ENCODE peak calls at places on chromosomes 3 and 15, in nine cellular contexts. Y is tibial artery, M is adipocyte, S is sigmoid colon, O is heart right ventricle, F is aorta, Z is GM23248, X is fibroblast of lung, I is body of pancreas. U is an unnamed sample.

GRCh38 chr3:98601180-98601579 is 7.8 kb upstream of the CPOX start:
- DNase-seq in Y (no peak), M (no peak), S (no peak), O (no peak), F (no peak), Z (no peak), X (no peak), I (no peak), U (no peak)

GRCh38 chr15:65916664-65917406 is 47.5 kb downstream of the RAB11A start:
- DNase-seq in Y (peak; percentile 31), M (peak; percentile 83), S (no peak), O (peak; percentile 41), F (peak; percentile 83), Z (peak; percentile 87), X (peak; percentile 59), I (peak; percentile 69), U (no peak)

GRCh38 chr3:182058488-182058887 is 346.8 kb downstream of the SOX2 start:
- DNase-seq in Y (no peak), M (no peak), S (no peak), O (no peak), F (no peak), Z (no peak), X (no peak), I (no peak), U (no peak)

GRCh38 chr3:181570472-181570871 is 141.3 kb upstream of the SOX2 start:
- DNase-seq in Y (no peak), M (no peak), S (no peak), O (no peak), F (no peak), Z (no peak), X (no peak), I (no peak), U (no peak)

GRCh38 chr3:43685921-43686320 is 4.8 kb upstream of the ABHD5 start:
- DNase-seq in Y (no peak), M (no peak), S (no peak), O (no peak), F (no peak), Z (no peak), X (no peak), I (no peak), U (no peak)

GRCh38 chr15:32981536-32981935 is 213.0 kb downstream of the FMN1 start:
- DNase-seq in Y (no peak), M (peak; percentile 23), S (no peak), O (no peak), F (no peak), Z (peak; percentile 66), X (no peak), I (no peak), U (no peak)

GRCh38 chr3:60953406-60953805 is 297.8 kb downstream of the FHIT start:
- DNase-seq in Y (no peak), M (no peak), S (no peak), O (no peak), F (no peak), Z (peak; percentile 63), X (peak; percentile 46), I (no peak), U (no peak)

GRCh38 chr15:32824777-32825176 is 107.0 kb downstream of the GREM1 start:
- DNase-seq in Y (no peak), M (peak; percentile 68), S (no peak), O (no peak), F (no peak), Z (peak; percentile 92), X (peak; percentile 61), I (no peak), U (no peak)

GRCh38 chr3:109089265-109089664 is 28.7 kb downstream of the MORC1 start:
- DNase-seq in Y (no peak), M (no peak), S (no peak), O (no peak), F (no peak), Z (no peak), X (no peak), I (no peak), U (no peak)

GRCh38 chr3:152404976-152405375 is 136.2 kb downstream of the MBNL1 start:
- DNase-seq in Y (no peak), M (no peak), S (no peak), O (no peak), F (no peak), Z (no peak), X (no peak), I (no peak), U (no peak)
- H3K4me1 ChIP-seq in Y (peaks cover 62% of the 10 kb centered on the region), M (peaks cover 65% of the 10 kb centered on the region), S (peaks cover 95% of the 10 kb centered on the region), O (peaks cover 83% of the 10 kb centered on the region), F (peaks cover 14% of the 10 kb centered on the region), Z (peaks cover 71% of the 10 kb centered on the region), X (peaks cover 19% of the 10 kb centered on the region), I (peaks cover 53% of the 10 kb centered on the region), U (peaks cover 13% of the 10 kb centered on the region)

GRCh38 chr3:14540821-14541385 is 761 bp upstream of the GRIP2 start:
- DNase-seq in Y (no peak), M (no peak), S (no peak), O (no peak), F (peak; percentile 34), Z (no peak), X (no peak), I (no peak), U (no peak)
- H3K4me1 ChIP-seq in Y (no peaks in the 10 kb centered on the region), M (no peaks in the 10 kb centered on the region), S (no peaks in the 10 kb centered on the region), O (peaks cover 4% of the 10 kb centered on the region), F (no peaks in the 10 kb centered on the region), Z (no peaks in the 10 kb centered on the region), X (no peaks in the 10 kb centered on the region), I (no peaks in the 10 kb centered on the region), U (no peaks in the 10 kb centered on the region)

GRCh38 chr3:128805771-128806170 is 73.6 kb upstream of the ACAD9 start:
- DNase-seq in Y (no peak), M (peak; percentile 25), S (no peak), O (no peak), F (no peak), Z (peak; percentile 69), X (peak; percentile 28), I (no peak), U (no peak)
- H3K4me1 ChIP-seq in Y (peaks cover 19% of the 10 kb centered on the region), M (peaks cover 24% of the 10 kb centered on the region), S (peaks cover 51% of the 10 kb centered on the region), O (peaks cover 86% of the 10 kb centered on the region), F (peaks cover under 1% of the 10 kb centered on the region), Z (peaks cover 17% of the 10 kb centered on the region), X (peaks cover 9% of the 10 kb centered on the region), I (no peaks in the 10 kb centered on the region), U (peaks cover 7% of the 10 kb centered on the region)

GRCh38 chr3:14410106-14410500 is 7.7 kb downstream of the SLC6A6 start:
- DNase-seq in Y (no peak), M (no peak), S (no peak), O (no peak), F (no peak), Z (no peak), X (no peak), I (no peak), U (no peak)
- H3K4me1 ChIP-seq in Y (peaks cover 37% of the 10 kb centered on the region), M (peaks cover 31% of the 10 kb centered on the region), S (peaks cover 16% of the 10 kb centered on the region), O (peaks cover 80% of the 10 kb centered on the region), F (no peaks in the 10 kb centered on the region), Z (peaks cover 30% of the 10 kb centered on the region), X (peaks cover 17% of the 10 kb centered on the region), I (no peaks in the 10 kb centered on the region), U (peaks cover 2% of the 10 kb centered on the region)

GRCh38 chr3:102182162-102182561 is 252.7 kb upstream of the ZPLD1 start:
- DNase-seq in Y (no peak), M (peak; percentile 7), S (no peak), O (no peak), F (peak; percentile 25), Z (peak; percentile 58), X (no peak), I (peak; percentile 62), U (no peak)
- H3K4me1 ChIP-seq in Y (peaks cover 37% of the 10 kb centered on the region), M (peaks cover 35% of the 10 kb centered on the region), S (peaks cover 39% of the 10 kb centered on the region), O (peaks cover 48% of the 10 kb centered on the region), F (peaks cover 12% of the 10 kb centered on the region), Z (peaks cover 44% of the 10 kb centered on the region), X (peaks cover 9% of the 10 kb centered on the region), I (peaks cover 58% of the 10 kb centered on the region), U (peaks cover 15% of the 10 kb centered on the region)

GRCh38 chr3:62095080-62095479 is 278.3 kb downstream of the FEZF2 start:
- DNase-seq in Y (no peak), M (no peak), S (no peak), O (no peak), F (no peak), Z (no peak), X (no peak), I (no peak), U (no peak)
- H3K4me1 ChIP-seq in Y (peaks cover 3% of the 10 kb centered on the region), M (peaks cover 55% of the 10 kb centered on the region), S (peaks cover 47% of the 10 kb centered on the region), O (peaks cover 20% of the 10 kb centered on the region), F (peaks cover 10% of the 10 kb centered on the region), Z (peaks cover 5% of the 10 kb centered on the region), X (no peaks in the 10 kb centered on the region), I (no peaks in the 10 kb centered on the region), U (no peaks in the 10 kb centered on the region)

DNA sequence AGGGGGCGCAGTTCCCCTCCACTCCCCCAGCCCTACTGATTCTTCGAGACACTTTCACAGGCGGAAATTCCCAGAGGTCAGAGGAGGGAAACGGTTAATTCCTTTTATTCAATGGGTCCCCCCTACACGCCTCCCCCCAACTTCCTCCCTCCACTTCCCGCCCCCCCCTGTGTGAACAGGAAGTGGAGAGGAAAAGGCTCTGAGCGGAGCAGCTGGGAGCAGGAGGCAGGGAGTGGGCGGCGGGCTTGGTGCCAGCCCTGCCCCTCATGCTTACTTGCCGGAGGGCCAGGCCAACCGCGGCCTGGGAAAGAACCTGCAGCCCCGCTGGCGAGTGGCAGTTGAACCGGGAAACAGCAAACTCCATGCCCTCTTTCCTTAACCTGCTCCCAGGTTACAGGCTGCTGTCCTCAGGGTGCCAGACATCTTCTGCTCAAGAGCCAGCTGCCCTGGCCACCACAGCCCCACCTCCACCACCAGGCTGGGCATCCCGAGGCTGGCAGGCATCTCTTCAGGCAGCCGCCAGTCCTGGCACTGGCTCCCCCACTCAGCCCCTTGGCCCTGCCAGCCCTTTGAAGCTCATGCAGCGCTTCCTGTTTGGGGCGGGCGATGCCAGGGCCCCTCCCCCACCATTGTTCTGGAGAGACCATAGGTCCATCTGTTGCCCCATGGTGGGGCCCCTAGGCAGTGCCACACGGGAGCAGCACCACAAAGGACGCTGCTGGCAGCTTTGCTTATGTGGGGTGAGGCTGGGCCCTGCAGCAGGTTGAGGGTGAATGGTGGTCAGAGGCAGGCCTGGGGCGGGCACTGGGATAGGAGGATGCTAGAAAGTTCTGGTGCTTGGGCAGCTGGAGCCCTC is 12.9 kb downstream of the VPS18 start:
- DNase-seq in Y (no peak), M (peak; percentile 33), S (no peak), O (peak; percentile 82), F (no peak), Z (peak; percentile 44), X (no peak), I (peak; percentile 64), U (peak; percentile 90)
- H3K4me1 ChIP-seq in Y (peaks cover 36% of the 10 kb centered on the region), M (peaks cover 32% of the 10 kb centered on the region), S (peaks cover 31% of the 10 kb centered on the region), O (peaks cover 84% of the 10 kb centered on the region), F (no peaks in the 10 kb centered on the region), Z (peaks cover 24% of the 10 kb centered on the region), X (peaks cover 24% of the 10 kb centered on the region), I (peaks cover 36% of the 10 kb centered on the region), U (peaks cover 36% of the 10 kb centered on the region)

GRCh38 chr3:72080800-72081199 is 295.9 kb upstream of the PROK2 start:
- DNase-seq in Y (no peak), M (no peak), S (no peak), O (no peak), F (no peak), Z (no peak), X (no peak), I (no peak), U (no peak)
- H3K4me1 ChIP-seq in Y (no peaks in the 10 kb centered on the region), M (peaks cover 19% of the 10 kb centered on the region), S (peaks cover 13% of the 10 kb centered on the region), O (peaks cover 49% of the 10 kb centered on the region), F (peaks cover 12% of the 10 kb centered on the region), Z (peaks cover 10% of the 10 kb centered on the region), X (no peaks in the 10 kb centered on the region), I (no peaks in the 10 kb centered on the region), U (peaks cover 7% of the 10 kb centered on the region)

U was measured in mucosa of descending colon.